ENCODE peak calls at places on chromosomes 4 and X, in four cellular contexts. L, M, F and A are unnamed samples.

GRCh38 chrX:15579778-15580747 is 20.7 kb downstream of the ACE2 start:
- DNase-seq in F (no peak), L (no peak), M (no peak), A (no peak)

GRCh38 chrX:13647709-13648212 is 5.2 kb upstream of the TCEANC start:
- DNase-seq in L (peak), M (no peak), F (peak), A (peak)

GRCh38 chrX:9626379-9626778 is 139.3 kb downstream of the GPR143 start:
- DNase-seq in L (no peak), M (no peak), F (no peak), A (no peak)

GRCh38 chrX:137405449-137406140 is 160.3 kb upstream of the ZIC3 start:
- DNase-seq in F (no peak), M (no peak), L (no peak), A (no peak)

GRCh38 chrX:101999644-102000539 is 68.1 kb upstream of the ZMAT1 start:
- DNase-seq in L (no peak), M (no peak), F (no peak), A (no peak)

GRCh38 chr4:74283614-74284013 is 24.7 kb upstream of the EPGN start:
- DNase-seq in L (no peak), M (peak), F (no peak), A (no peak)

GRCh38 chr4:81485310-81485980 is 13.7 kb upstream of the RASGEF1B start:
- DNase-seq in M (no peak), L (no peak), F (no peak), A (no peak)

GRCh38 chrX:41085883-41086626 is 810 bp downstream of the USP9X start:
- DNase-seq in F (peak), L (peak), M (no peak), A (peak)

GRCh38 chrX:13220916-13221315 is 98.9 kb downstream of the ATXN3L start:
- DNase-seq in L (no peak), M (no peak), F (no peak), A (no peak)

GRCh38 chrX:15601932-15602331 is 1.2 kb upstream of the ACE2 start:
- DNase-seq in F (no peak), M (no peak), L (no peak), A (no peak)

GRCh38 chrX:19909761-19910160 is 22.4 kb upstream of the SH3KBP1 start:
- DNase-seq in L (no peak), F (no peak), M (no peak), A (no peak)

GRCh38 chrX:6826856-6827255 is 291.9 kb upstream of the VCX3A start:
- DNase-seq in M (no peak), F (no peak), L (no peak), A (no peak)

GRCh38 chr4:153518001-153518400 is 51.8 kb downstream of the TMEM131L start:
- DNase-seq in M (no peak), F (no peak), L (no peak), A (no peak)

GRCh38 chrX:84046403-84046984 is 141.5 kb downstream of the RPS6KA6 start:
- DNase-seq in F (no peak), L (no peak), M (no peak), A (no peak)

GRCh38 chr4:158169931-158170690 is 2.7 kb downstream of the GASK1B start:
- DNase-seq in M (no peak), F (no peak), L (no peak), A (no peak)

GRCh38 chrX:41250867-41251266 is 83.1 kb upstream of the DDX3X start:
- DNase-seq in M (no peak), L (no peak), F (no peak), A (no peak)

GRCh38 chr4:181350578-181351420 is 892.4 kb upstream of the TENM3 start:
- DNase-seq in M (no peak), F (no peak), L (no peak), A (no peak)

GRCh38 chrX:109733658-109734022 is 583 bp upstream of the ACSL4 start:
- DNase-seq in F (no peak), L (no peak), M (no peak), A (no peak)

GRCh38 chrX:109735241-109735744 is 2.2 kb upstream of the ACSL4 start:
- DNase-seq in F (no peak), L (no peak), M (no peak), A (no peak)

GRCh38 chrX:109732319-109732779 is 708 bp downstream of the ACSL4 start:
- DNase-seq in L (no peak), F (no peak), M (peak), A (no peak)

GRCh38 chrX:109732780-109733657 is at the start of gene ACSL4:
- DNase-seq in F (peak), L (peak), M (peak), A (peak)
- TF ChIP-seq POLR2A in F (peak), L (peak), M (peak), A (peak)

DNA sequence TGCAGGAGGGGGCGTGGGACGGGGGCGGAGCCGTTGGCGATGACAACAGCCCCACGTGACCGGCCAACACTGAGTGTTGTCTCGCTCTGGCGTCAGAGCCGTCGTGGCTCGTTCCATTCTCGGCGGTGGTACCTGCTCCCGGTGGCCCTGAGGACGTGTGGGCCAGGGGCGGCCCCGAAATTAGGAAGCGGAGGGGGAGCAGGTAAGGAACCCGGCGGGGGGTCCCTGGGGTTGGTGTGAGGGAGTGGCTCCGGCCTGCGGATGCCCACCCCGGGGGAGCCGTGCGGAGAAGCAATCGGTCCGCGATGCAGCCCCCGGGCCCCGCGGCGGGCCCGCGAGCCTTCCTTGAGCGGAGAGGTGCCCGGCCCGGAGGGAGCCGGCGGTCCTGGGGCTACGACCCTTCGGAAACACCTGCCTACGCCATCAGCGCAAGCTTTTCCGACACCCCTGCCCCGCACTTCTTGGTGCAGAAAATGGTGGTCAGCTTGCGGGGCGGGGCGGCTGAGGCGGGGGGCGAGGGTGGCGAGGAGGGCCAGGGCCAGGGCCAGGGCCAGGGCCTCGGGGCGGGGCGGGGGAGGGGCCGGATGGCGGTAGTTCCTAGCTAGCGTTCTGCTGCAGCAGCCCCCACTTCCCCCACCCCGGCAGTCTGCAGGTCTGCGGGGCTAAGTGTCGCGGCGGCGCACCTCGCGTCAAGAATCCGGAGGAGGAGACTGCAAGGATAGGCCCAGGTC is at the start of gene BEX4:
- DNase-seq in F (peak), L (peak), M (no peak), A (peak)
- TF ChIP-seq POLR2A in F (peak), L (peak), M (no peak), A (peak)

DNA sequence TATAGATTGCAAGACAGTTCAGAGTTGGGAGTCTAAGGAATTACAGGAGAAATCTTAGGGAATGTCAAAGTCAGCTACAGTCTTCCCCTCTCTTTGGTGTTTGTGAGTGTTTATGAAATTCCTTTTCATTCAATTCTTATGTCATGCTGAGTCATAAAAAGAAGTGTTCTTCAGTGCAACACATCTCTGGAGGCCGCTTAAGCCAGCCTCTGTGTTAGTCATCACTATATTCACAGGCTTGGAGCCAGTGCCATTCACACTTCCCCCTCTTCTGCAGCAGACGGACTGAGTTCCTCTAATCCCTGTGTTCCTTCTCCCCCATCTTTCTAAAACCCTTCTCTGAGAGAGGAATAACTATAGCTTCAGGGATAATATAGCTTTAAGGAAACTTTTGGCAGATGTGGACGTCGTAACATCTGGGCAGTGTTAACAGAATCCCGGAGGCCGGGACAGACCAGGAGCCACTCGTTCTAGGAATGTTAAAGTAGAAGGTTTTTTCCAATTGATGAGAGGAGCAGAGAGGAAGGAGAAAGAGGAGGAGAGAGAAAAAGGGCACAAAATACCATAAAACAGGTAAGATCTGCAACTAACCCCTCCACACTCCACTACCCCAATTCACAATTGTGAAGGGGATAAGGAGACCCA is at the start of gene SRPX2:
- DNase-seq in F (peak), L (peak), M (peak), A (peak)
- TF ChIP-seq POLR2A in F (peak), L (peak), M (no peak), A (no peak)

DNA sequence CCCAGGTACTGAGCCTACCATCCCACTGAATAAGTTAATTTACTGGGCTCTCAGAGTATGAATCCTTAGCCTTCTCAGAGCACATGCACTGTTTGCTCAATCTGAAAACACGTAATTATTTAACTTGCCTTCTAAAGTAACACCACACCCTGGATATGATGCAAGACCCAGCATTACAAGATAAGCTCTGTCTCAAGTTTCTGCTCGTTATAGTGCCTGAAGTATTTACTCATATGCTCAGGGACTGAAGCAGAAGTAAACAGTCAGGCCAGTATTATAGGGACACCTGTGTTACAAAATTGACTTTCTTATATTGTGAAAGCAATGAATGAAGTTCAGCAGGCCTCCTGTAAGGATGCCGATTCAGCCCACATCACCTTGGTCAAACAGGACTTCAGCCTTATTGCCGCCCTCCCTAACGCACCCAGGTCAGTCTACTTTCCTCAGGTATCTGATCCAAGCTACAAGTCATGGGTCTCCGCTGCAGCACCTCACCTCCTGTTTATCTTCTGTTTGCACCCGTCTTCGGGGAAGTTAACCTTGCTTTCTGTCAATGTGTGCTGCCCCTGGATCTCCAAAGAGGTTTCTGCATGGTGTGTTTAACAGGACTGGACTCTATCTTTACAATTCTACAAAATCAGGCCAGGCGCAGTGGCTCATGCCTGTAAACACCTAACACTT is 42.9 kb upstream of the KLF3 start:
- DNase-seq in L (peak), F (no peak), M (no peak), A (no peak)
- TF ChIP-seq POLR2A in L (no peak), F (no peak), M (no peak), A (no peak)

GRCh38 chrX:25646156-25646555 is 492.0 kb upstream of the MAGEB18 start:
- DNase-seq in F (no peak), M (no peak), L (no peak), A (no peak)

GRCh38 chrX:25640276-25640675 is 497.9 kb upstream of the MAGEB18 start:
- DNase-seq in L (no peak), M (no peak), F (no peak), A (no peak)
- TF ChIP-seq POLR2A in L (no peak), M (no peak), F (no peak), A (no peak)

GRCh38 chrX:130111220-130111934 is 1.1 kb upstream of the ELF4 start:
- DNase-seq in M (no peak), F (no peak), L (no peak), A (no peak)

GRCh38 chrX:130111935-130112221 is 1.6 kb upstream of the ELF4 start:
- DNase-seq in F (no peak), L (no peak), M (no peak), A (no peak)

GRCh38 chrX:130109429-130110378 is 593 bp downstream of the ELF4 start:
- DNase-seq in L (no peak), M (no peak), F (no peak), A (peak)

GRCh38 chrX:130108647-130109428 is 1.5 kb downstream of the ELF4 start:
- DNase-seq in M (peak), L (peak), F (no peak), A (no peak)

GRCh38 chrX:130110379-130111219 is at the start of gene ELF4:
- DNase-seq in F (no peak), M (peak), L (peak), A (peak)
- TF ChIP-seq POLR2A in F (no peak), M (peak), L (peak), A (no peak)

GRCh38 chrX:46838974-46839480 is 2.2 kb downstream of the RP2 start:
- DNase-seq in F (no peak), M (no peak), L (no peak), A (no peak)

GRCh38 chrX:46838482-46838857 is 1.6 kb downstream of the RP2 start:
- DNase-seq in F (no peak), L (no peak), M (no peak), A (no peak)

GRCh38 chrX:46837543-46838481 is 969 bp downstream of the RP2 start:
- DNase-seq in M (no peak), F (no peak), L (no peak), A (no peak)

GRCh38 chrX:46840946-46841740 is 4.3 kb downstream of the RP2 start:
- DNase-seq in F (no peak), M (no peak), L (no peak), A (no peak)

GRCh38 chrX:46836701-46837542 is at the start of gene RP2:
- DNase-seq in M (peak), F (peak), L (peak), A (peak)
- TF ChIP-seq POLR2A in M (peak), F (peak), L (peak), A (peak)